ENCODE peak calls at places on chromosomes 1 and 21, in six cellular contexts. H, O, K, J, D and N are unnamed samples.

GRCh38 chr1:233959089-233959488 is 54.6 kb downstream of the SLC35F3 start:
- DNase-seq in H (no peak), O (no peak), K (no peak), J (no peak), D (no peak), N (no peak)

GRCh38 chr1:80472145-80472544 is 1328.6 kb upstream of the ADGRL2 start:
- DNase-seq in H (no peak), O (no peak), K (no peak), J (no peak), D (no peak), N (no peak)

GRCh38 chr1:172002725-172003345 is 161.5 kb downstream of the DNM3 start:
- DNase-seq in H (peak; percentile 28), O (no peak), K (peak; percentile 45), J (no peak), D (peak; percentile 83), N (no peak)

GRCh38 chr1:168483531-168483930 is 60.3 kb downstream of the XCL2 start:
- DNase-seq in H (no peak), O (peak; percentile 60), K (peak; percentile 70), J (peak; percentile 23), D (peak; percentile 91), N (no peak)

GRCh38 chr1:32991386-32991785 is 26.8 kb upstream of the RNF19B start:
- DNase-seq in H (no peak), O (no peak), K (no peak), J (no peak), D (peak; percentile 67), N (no peak)

GRCh38 chr1:3543076-3544049 is 67.9 kb downstream of the MEGF6 start:
- DNase-seq in H (no peak), O (peak; percentile 78), K (peak; percentile 98), J (peak; percentile 60), D (peak; percentile 91), N (peak; percentile 99)

GRCh38 chr21:25956993-25957714 is 213.4 kb downstream of the APP start:
- DNase-seq in H (no peak), O (peak; percentile 41), K (peak; percentile 58), J (no peak), D (peak; percentile 89), N (no peak)

GRCh38 chr21:33834801-33835500 is 80.7 kb downstream of the ATP5PO start:
- DNase-seq in H (no peak), O (no peak), K (no peak), J (no peak), D (no peak), N (no peak)

GRCh38 chr1:219555031-219555667 is 57.8 kb downstream of the ZC3H11B start:
- DNase-seq in H (no peak), O (no peak), K (peak; percentile 55), J (no peak), D (peak; percentile 81), N (peak; percentile 43)

GRCh38 chr1:173297798-173298391 is 90.8 kb upstream of the TNFSF4 start:
- DNase-seq in H (peak; percentile 42), O (no peak), K (no peak), J (no peak), D (no peak), N (no peak)

GRCh38 chr1:201008666-201009360 is 14.7 kb downstream of the KIF21B start:
- DNase-seq in H (no peak), O (no peak), K (no peak), J (no peak), D (no peak), N (no peak)

GRCh38 chr1:183585038-183585437 is 5.2 kb downstream of the NCF2 start:
- DNase-seq in H (no peak), O (no peak), K (no peak), J (no peak), D (no peak), N (no peak)

GRCh38 chr1:81635816-81636215 is 164.9 kb upstream of the ADGRL2 start:
- DNase-seq in H (no peak), O (no peak), K (no peak), J (no peak), D (peak; percentile 33), N (no peak)

GRCh38 chr1:247211339-247211738 is 39.5 kb upstream of the ZNF124 start:
- DNase-seq in H (no peak), O (no peak), K (no peak), J (no peak), D (no peak), N (no peak)

GRCh38 chr1:3669971-3670431 is 17.7 kb downstream of the TP73 start:
- DNase-seq in H (no peak), O (no peak), K (no peak), J (no peak), D (no peak), N (no peak)

GRCh38 chr1:17582124-17582768 is 42.7 kb downstream of the ARHGEF10L start:
- DNase-seq in H (no peak), O (no peak), K (no peak), J (no peak), D (no peak), N (no peak)

GRCh38 chr1:27430903-27431653 is 38.7 kb downstream of the GPR3 start:
- DNase-seq in H (no peak), O (no peak), K (no peak), J (no peak), D (peak; percentile 31), N (no peak)

GRCh38 chr21:16533692-16534407 is 804.1 kb downstream of the USP25 start:
- DNase-seq in H (no peak), O (no peak), K (no peak), J (no peak), D (no peak), N (peak; percentile 7)

GRCh38 chr1:183165456-183165855 is 20.6 kb upstream of the LAMC2 start:
- DNase-seq in H (no peak), O (no peak), K (no peak), J (no peak), D (no peak), N (no peak)

GRCh38 chr1:108502624-108503023 is 52.5 kb downstream of the NBPF6 start:
- DNase-seq in H (no peak), O (no peak), K (peak; percentile 31), J (peak; percentile 4), D (peak; percentile 49), N (peak; percentile 76)

GRCh38 chr1:20281801-20282200 is 8.9 kb upstream of the VWA5B1 start:
- DNase-seq in H (no peak), O (no peak), K (peak; percentile 80), J (no peak), D (peak; percentile 69), N (peak; percentile 52)

GRCh38 chr1:24909388-24909898 is 20.6 kb downstream of the RUNX3 start:
- DNase-seq in H (no peak), O (no peak), K (peak; percentile 25), J (peak; percentile 90), D (peak; percentile 86), N (no peak)

GRCh38 chr1:29811727-29812396 is 575.5 kb downstream of the PTPRU start:
- DNase-seq in H (no peak), O (no peak), K (no peak), J (no peak), D (no peak), N (no peak)

GRCh38 chr1:91617242-91617837 is 116.7 kb downstream of the CDC7 start:
- DNase-seq in H (no peak), O (no peak), K (no peak), J (no peak), D (no peak), N (no peak)

GRCh38 chr21:39852726-39853510 is 14.3 kb upstream of the PCP4 start:
- DNase-seq in H (no peak), O (no peak), K (no peak), J (no peak), D (no peak), N (peak; percentile 39)

GRCh38 chr1:94622757-94623156 is 81.2 kb upstream of the F3 start:
- DNase-seq in H (no peak), O (no peak), K (peak; percentile 48), J (peak; percentile 49), D (peak; percentile 72), N (peak; percentile 16)

GRCh38 chr1:11579506-11579905 is 74.7 kb downstream of the FBXO2 start:
- DNase-seq in H (no peak), O (no peak), K (no peak), J (no peak), D (no peak), N (no peak)

GRCh38 chr1:34747638-34747941 is 7.3 kb upstream of the GJB5 start:
- DNase-seq in H (no peak), O (no peak), K (no peak), J (no peak), D (no peak), N (no peak)